ENCODE peak calls at places on chromosomes 11 and 22, in four cellular contexts. K is effector memory CD8-positive, alpha-beta T cell; P is dermis microvascular lymphatic vessel endothelial cell; F is OCI-M1. R is an unnamed sample.

GRCh38 chr11:35998651-35999050 is 54.8 kb downstream of the LDLRAD3 start:
- DNase-seq in K (no peak), P (no peak), F (no peak), R (no peak)

GRCh38 chr11:72750556-72751292 is 1.5 kb downstream of the ARAP1 start:
- DNase-seq in K (no peak), P (no peak), F (no peak), R (no peak)

GRCh38 chr11:64566042-64566914 is 24.7 kb upstream of the SLC22A12 start:
- DNase-seq in K (no peak), P (peak), F (peak), R (no peak)

GRCh38 chr11:113016905-113017304 is 55.7 kb downstream of the NCAM1 start:
- DNase-seq in K (no peak), P (no peak), F (no peak), R (no peak)

GRCh38 chr11:104772806-104773241 is 125.4 kb downstream of the CASP12 start:
- DNase-seq in K (no peak), P (peak), F (no peak), R (no peak)

GRCh38 chr22:48144318-48144717 is 1381.9 kb downstream of the TBC1D22A start:
- DNase-seq in K (no peak), P (no peak), F (no peak), R (no peak)

GRCh38 chr22:21860640-21861039 is 6.8 kb downstream of the MAPK1 start:
- DNase-seq in K (no peak), P (no peak), F (peak), R (no peak)

GRCh38 chr11:124935548-124936514 is at the start of gene HEPACAM:
- DNase-seq in K (no peak), P (no peak), F (no peak), R (no peak)

GRCh38 chr22:20549232-20549841 is 41.9 kb downstream of the MED15 start:
- DNase-seq in K (peak), P (peak), F (peak), R (no peak)

GRCh38 chr22:44578115-44578457 is 80.1 kb upstream of the RTL6 start:
- DNase-seq in K (no peak), P (no peak), F (no peak), R (no peak)

GRCh38 chr22:43421914-43422615 is 10.3 kb downstream of the MPPED1 start:
- DNase-seq in K (no peak), P (no peak), F (no peak), R (no peak)

GRCh38 chr22:37431366-37431765 is 4.1 kb upstream of the ELFN2 start:
- DNase-seq in K (no peak), P (peak), F (no peak), R (no peak)

GRCh38 chr22:23278883-23279675 is 98.8 kb downstream of the BCR start:
- DNase-seq in K (peak), P (peak), F (no peak), R (no peak)

GRCh38 chr11:34044664-34045485 is 6.7 kb upstream of the CAPRIN1 start:
- DNase-seq in K (no peak), P (peak), F (peak), R (no peak)

GRCh38 chr11:57476883-57477506 is 16.7 kb downstream of the RTN4RL2 start:
- DNase-seq in K (no peak), P (peak), F (no peak), R (no peak)

GRCh38 chr11:63670738-63671321 is 346 bp downstream of the ATL3 start:
- DNase-seq in K (peak), P (peak), F (peak), R (no peak)

GRCh38 chr11:9755561-9755960 is 91.7 kb downstream of the SWAP70 start:
- DNase-seq in K (no peak), P (peak), F (no peak), R (no peak)

GRCh38 chr22:48931452-48931851 is 896.2 kb downstream of the BRD1 start:
- DNase-seq in K (no peak), P (no peak), F (no peak), R (no peak)

GRCh38 chr11:129743029-129743846 is 72.4 kb upstream of the TMEM45B start:
- DNase-seq in K (no peak), P (no peak), F (no peak), R (no peak)

GRCh38 chr11:29448246-29448877 is 568.5 kb downstream of the KCNA4 start:
- DNase-seq in K (no peak), P (peak), F (peak), R (no peak)

GRCh38 chr22:24414523-24414922 is 12.9 kb upstream of the ADORA2A start:
- DNase-seq in K (no peak), P (no peak), F (no peak), R (no peak)

GRCh38 chr11:83687787-83688186 is 401.6 kb upstream of the CCDC90B start:
- DNase-seq in K (no peak), P (no peak), F (no peak), R (no peak)

GRCh38 chr11:1598816-1599215 is 722 bp upstream of the KRTAP5-2 start:
- DNase-seq in K (peak), P (no peak), F (no peak), R (no peak)

GRCh38 chr22:43014062-43014875 is 680 bp downstream of the PACSIN2 start:
- DNase-seq in K (peak), P (peak), F (peak), R (peak)

GRCh38 chr11:119795231-119795630 is 66.2 kb upstream of the NECTIN1 start:
- DNase-seq in K (no peak), P (no peak), F (no peak), R (no peak)

GRCh38 chr11:63888170-63889086 is 28.5 kb downstream of the RCOR2 start:
- DNase-seq in K (peak), P (peak), F (peak), R (no peak)

GRCh38 chr11:111540114-111540920 is at the start of gene LAYN:
- DNase-seq in K (peak), P (peak), F (no peak), R (peak)

GRCh38 chr11:113484223-113484622 is 9.0 kb upstream of the DRD2 start:
- DNase-seq in K (no peak), P (no peak), F (no peak), R (no peak)

GRCh38 chr11:109015283-109015682 is 350.4 kb downstream of the DDX10 start:
- DNase-seq in K (no peak), P (peak), F (no peak), R (no peak)

GRCh38 chr22:23187871-23188700 is 7.8 kb downstream of the BCR start:
- DNase-seq in K (no peak), P (peak), F (no peak), R (no peak)

GRCh38 chr11:86460461-86461404 is 86.0 kb downstream of the CCDC81 start:
- DNase-seq in K (no peak), P (peak), F (peak), R (no peak)

GRCh38 chr11:126355926-126356897 is 726 bp downstream of the ST3GAL4 start:
- DNase-seq in K (no peak), P (peak), F (peak), R (peak)

GRCh38 chr22:36977401-36977861 is 41.8 kb downstream of the TST start:
- DNase-seq in K (peak), P (peak), F (peak), R (peak)